ENCODE peak calls at places on chromosome 21, in eight cellular contexts. F is progenitor cell of endocrine pancreas, C is GM12864, T is WTC11, V is tibial artery, N is suprapubic skin, I is kidney epithelial cell, U is right atrium auricular region. D is an unnamed sample.

GRCh38 chr21:14687277-14687642 is 141.1 kb upstream of the SAMSN1 start:
- DNase-seq in I (no peak), N (no peak), V (no peak), T (no peak), U (no peak), F (no peak), C (peak; percentile 71), D (no peak)

GRCh38 chr21:17679002-17679600 is 66.4 kb upstream of the BTG3 start:
- DNase-seq in I (peak; percentile 29), T (no peak), C (peak; percentile 60), V (no peak), N (no peak), F (no peak), U (no peak), D (peak; percentile 58)

GRCh38 chr21:42547906-42548365 is 34.3 kb downstream of the SLC37A1 start:
- DNase-seq in V (no peak), C (no peak), F (no peak), U (no peak), N (no peak), T (no peak), I (no peak), D (no peak)

GRCh38 chr21:33412832-33413519 is 9.8 kb downstream of the IFNGR2 start:
- DNase-seq in C (no peak), I (no peak), F (no peak), T (no peak), V (no peak), N (no peak), U (no peak), D (no peak)

GRCh38 chr21:41954654-41955499 is 1.1 kb upstream of the C2CD2 start:
- DNase-seq in T (no peak), V (no peak), N (no peak), U (no peak), I (no peak), C (no peak), F (no peak), D (no peak)

GRCh38 chr21:23016617-23017016 is 2018.4 kb downstream of the NCAM2 start:
- DNase-seq in I (no peak), V (no peak), N (no peak), U (no peak), C (no peak), T (peak; percentile 46), F (no peak), D (no peak)

GRCh38 chr21:40166291-40166843 is 299.1 kb downstream of the PCP4 start:
- DNase-seq in U (no peak), T (no peak), C (no peak), V (no peak), F (no peak), I (no peak), N (no peak), D (peak; percentile 77)

GRCh38 chr21:34921151-34921550 is 128.0 kb downstream of the RUNX1 start:
- DNase-seq in F (no peak), N (no peak), U (no peak), T (no peak), V (no peak), C (no peak), I (no peak), D (no peak)

GRCh38 chr21:34113842-34114241 is 40.5 kb downstream of the MRPS6 start:
- DNase-seq in T (no peak), V (no peak), F (no peak), I (no peak), N (no peak), U (no peak), C (no peak), D (no peak)

GRCh38 chr21:32921632-32922230 is 104.0 kb upstream of the OLIG2 start:
- DNase-seq in V (no peak), C (no peak), T (peak; percentile 72), F (no peak), U (no peak), I (no peak), N (peak; percentile 47), D (no peak)

GRCh38 chr21:42520628-42521253 is 7.1 kb downstream of the SLC37A1 start:
- DNase-seq in C (no peak), I (no peak), T (peak; percentile 71), U (no peak), F (no peak), V (no peak), N (peak; percentile 49), D (no peak)

GRCh38 chr21:35014302-35015044 is 34.6 kb downstream of the RUNX1 start:
- DNase-seq in T (no peak), C (no peak), N (no peak), I (no peak), F (no peak), V (no peak), U (no peak), D (no peak)

GRCh38 chr21:19640964-19641363 is 1237.4 kb upstream of the TMPRSS15 start:
- DNase-seq in T (no peak), N (no peak), U (no peak), I (no peak), F (no peak), V (no peak), C (no peak), D (no peak)

GRCh38 chr21:40176732-40177131 is 309.5 kb downstream of the PCP4 start:
- DNase-seq in U (no peak), V (no peak), I (no peak), C (no peak), N (no peak), T (no peak), F (no peak), D (no peak)

DNA sequence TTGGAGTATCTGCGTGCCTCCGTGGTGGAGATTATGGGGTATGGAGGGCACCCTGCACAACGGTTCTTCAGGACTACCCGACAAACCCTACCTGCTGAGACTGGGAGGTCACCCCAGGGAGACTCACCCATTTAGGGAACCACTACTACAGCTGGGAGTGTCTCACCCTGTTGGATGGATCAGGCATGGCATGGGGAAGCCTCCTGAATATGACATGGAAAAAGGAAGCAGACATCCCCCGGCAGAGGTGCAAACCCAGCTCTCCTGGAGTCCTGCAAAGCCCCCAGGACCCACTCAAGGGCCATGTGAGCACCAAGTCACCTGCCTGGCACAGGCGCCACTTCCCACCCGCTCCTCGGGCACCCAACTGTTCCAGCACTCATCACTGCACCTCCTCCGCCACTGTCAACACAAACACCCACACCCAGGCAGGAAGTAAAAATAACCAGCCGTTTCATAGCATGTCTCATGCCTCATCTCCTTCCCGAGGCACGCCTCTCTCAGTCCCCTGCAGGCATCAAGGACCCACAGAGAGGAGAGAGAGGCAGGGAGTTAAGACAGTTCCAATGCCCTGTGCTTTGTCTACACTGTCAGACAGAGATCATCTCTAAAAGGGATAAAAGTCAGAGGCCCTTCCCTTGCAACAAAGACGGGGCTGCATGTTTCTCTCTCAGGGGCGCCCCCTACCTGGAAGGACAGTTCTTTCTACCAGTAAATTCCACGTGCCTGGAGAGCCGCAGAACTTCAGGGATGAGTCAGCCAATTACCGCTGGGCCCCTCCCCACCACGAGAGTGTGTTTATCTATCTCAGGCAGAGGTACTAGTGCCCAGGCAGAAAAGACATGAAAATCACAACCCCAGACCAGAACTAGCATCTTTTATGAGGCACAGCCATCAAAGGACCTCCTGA is 150.1 kb upstream of the SOD1 start:
- DNase-seq in N (no peak), I (no peak), V (no peak), T (peak; percentile 82), F (no peak), C (peak; percentile 43), U (no peak), D (no peak)
- TF ChIP-seq CTCF in N (no peak), I (peak; percentile 38), V (no peak), T (peak; percentile 42), F (peak; percentile 26), C (peak; percentile 57), U (no peak), D (peak; percentile 17)

DNA sequence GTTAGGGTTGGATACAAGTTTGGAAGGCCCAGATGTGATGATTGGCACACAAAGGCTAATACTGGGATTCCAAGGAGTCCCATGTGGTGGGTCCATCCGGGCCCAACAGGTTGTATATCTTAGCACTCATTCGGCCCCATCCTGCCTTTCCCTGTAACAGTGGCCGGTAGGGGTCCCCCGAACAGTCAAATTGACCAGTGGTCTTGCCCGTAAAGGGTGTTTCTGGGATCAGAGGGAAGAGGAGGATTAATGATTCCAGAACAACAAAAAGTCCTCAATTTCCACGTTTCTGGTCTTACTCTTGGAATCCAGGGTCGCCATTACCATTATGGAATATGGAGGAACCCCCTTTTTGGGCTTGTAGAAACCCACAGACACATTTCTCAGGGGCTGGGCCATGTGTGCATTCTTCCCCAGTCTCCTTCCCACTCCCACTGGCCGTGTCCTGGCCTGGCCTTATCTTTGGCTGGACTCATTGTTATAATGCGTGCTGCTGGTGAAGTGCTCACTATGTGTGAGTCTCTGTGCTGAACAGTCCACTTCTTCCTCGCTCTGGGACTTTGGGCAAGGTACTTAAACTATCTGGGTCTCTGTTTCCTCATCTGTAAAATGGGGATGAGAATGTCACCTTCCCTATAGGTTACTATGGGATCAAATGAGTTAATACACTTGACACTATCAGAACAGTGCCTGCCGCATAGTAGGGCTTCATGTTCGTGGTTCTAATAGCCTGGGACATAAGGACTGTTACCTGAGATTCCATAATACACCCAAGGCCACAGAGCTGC is 161.8 kb downstream of the DYRK1A start:
- DNase-seq in T (peak; percentile 43), C (no peak), I (no peak), V (no peak), U (no peak), F (no peak), N (no peak), D (no peak)
- TF ChIP-seq CTCF in T (no peak), C (no peak), I (no peak), V (no peak), U (no peak), F (no peak), N (no peak), D (no peak)

DNA sequence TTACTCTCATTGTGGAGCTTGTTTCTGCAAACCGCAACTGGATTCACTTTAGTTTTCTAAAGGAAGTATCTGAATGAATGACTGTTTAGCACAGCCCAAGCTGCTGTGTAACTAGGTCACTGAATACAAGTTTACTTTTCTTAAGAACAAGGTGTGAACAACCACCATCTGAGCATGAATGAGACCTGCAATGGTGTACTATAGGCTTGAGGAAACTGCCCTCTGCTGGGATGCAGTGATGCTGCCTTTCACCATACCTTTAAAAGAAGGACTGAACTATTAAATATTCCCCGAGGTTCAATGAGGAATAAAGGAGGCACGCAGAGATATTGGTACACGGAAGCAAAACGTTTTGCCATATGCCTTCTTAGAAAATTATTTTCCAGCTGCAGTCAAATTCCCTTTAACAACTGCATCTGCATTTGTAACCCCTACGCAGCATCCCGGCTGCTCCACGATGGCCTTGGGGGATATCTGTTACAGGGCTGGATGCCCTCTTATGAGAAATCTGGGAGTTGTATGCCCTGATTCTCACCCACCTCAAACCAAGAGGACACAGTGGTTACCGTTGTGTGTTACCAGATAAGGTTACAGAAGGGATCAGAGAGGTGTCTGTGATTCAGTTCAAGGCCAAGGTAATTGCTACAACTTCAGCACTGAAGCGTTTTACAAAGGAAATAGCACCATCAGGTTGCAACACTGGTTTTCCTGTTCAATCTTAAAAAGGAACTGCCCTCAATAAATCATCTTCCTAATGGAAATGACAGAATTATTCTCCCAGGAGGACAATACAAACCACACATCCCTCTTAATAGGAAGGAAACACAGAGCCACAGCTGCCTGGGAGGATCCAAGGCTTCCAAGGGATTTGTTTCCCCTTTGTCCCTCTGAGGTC is 470.5 kb downstream of the LTN1 start:
- DNase-seq in C (no peak), U (no peak), F (no peak), V (no peak), N (no peak), I (no peak), T (no peak), D (peak; percentile 24)
- TF ChIP-seq CTCF in C (peak; percentile 23), U (no peak), F (peak; percentile 44), V (no peak), N (no peak), I (peak; percentile 44), T (no peak), D (peak; percentile 52)

DNA sequence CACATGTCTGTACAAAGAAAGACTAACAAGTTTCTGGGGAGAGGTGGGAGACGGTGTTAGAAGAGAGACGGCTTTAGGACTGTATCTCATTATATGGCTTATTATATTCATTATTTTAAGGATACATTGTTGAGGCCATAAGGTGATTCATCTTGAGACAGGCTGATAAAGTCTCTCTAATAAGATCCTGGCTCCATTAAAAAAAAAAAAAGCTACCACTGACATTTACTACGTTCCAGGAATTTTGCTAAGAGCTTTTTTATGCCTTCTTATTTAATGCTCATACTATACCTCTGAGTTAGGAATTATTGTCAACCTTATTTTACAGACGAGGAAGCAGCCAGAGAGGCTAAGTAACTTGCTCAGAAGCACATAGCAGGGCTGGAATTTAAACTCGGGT is 173.7 kb downstream of the GABPA start:
- DNase-seq in C (no peak), T (no peak), V (no peak), N (no peak), I (no peak), U (no peak), F (no peak), D (no peak)
- TF ChIP-seq CTCF in C (no peak), T (no peak), V (no peak), N (no peak), I (no peak), U (no peak), F (no peak), D (no peak)